ENCODE peak calls at places on chromosome 22, in five cellular contexts. L is AG08395; B is stimulated activated effector memory CD8-positive, alpha-beta T cell treated with anti-CD3 and anti-CD28 coated beads, Interleukin-12 subunit alpha, Interleukin-12 subunit beta, amount 100 ng/mL, for 72 hours; A is HCT116; E is stimulated activated CD8-positive, alpha-beta memory T cell treated with anti-CD3 and anti-CD28 coated beads, Interleukin-12 subunit alpha, Interleukin-12 subunit beta, amount 100 ng/mL, for 4 hours. W is an unnamed sample.

GRCh38 chr22:22681221-22681739 is 36.9 kb downstream of the GGTLC2 start:
- DNase-seq in L (no peak), B (no peak), A (no peak), E (no peak), W (no peak)

GRCh38 chr22:47783433-47784366 is 1021.2 kb downstream of the TBC1D22A start:
- DNase-seq in L (no peak), B (no peak), A (no peak), E (no peak), W (no peak)

GRCh38 chr22:47196881-47197701 is 434.6 kb downstream of the TBC1D22A start:
- DNase-seq in L (no peak), B (no peak), A (no peak), E (no peak), W (peak; percentile 6)

GRCh38 chr22:45478108-45478771 is 24.4 kb upstream of the FBLN1 start:
- DNase-seq in L (peak; percentile 49), B (no peak), A (no peak), E (no peak), W (no peak)

GRCh38 chr22:48748113-48748859 is 1079.4 kb downstream of the BRD1 start:
- DNase-seq in L (no peak), B (no peak), A (no peak), E (no peak), W (no peak)

GRCh38 chr22:28407645-28408044 is 272.0 kb downstream of the TTC28 start:
- DNase-seq in L (no peak), B (no peak), A (no peak), E (no peak), W (no peak)

GRCh38 chr22:36612458-36612857 is 83.5 kb upstream of the EIF3D start:
- DNase-seq in L (peak; percentile 79), B (no peak), A (no peak), E (no peak), W (no peak)

GRCh38 chr22:47337161-47337621 is 574.7 kb downstream of the TBC1D22A start:
- DNase-seq in L (peak; percentile 89), B (no peak), A (peak; percentile 76), E (no peak), W (no peak)

GRCh38 chr22:35708453-35708852 is 9.2 kb upstream of the APOL5 start:
- DNase-seq in L (no peak), B (no peak), A (no peak), E (no peak), W (no peak)

W was measured in natural killer cell.